ENCODE peak calls at places on chromosomes 5 and 9, in six cellular contexts. N is cardiac muscle cell; Q is activated naive CD8-positive, alpha-beta T cell treated with anti-CD3 and anti-CD28 coated beads for 36 hours; T is NCI-H460; B is nucleus accumbens; K is activated T-cell treated with anti-CD3 and anti-CD28 coated beads for 24 hours. V is an unnamed sample.

GRCh38 chr9:27179245-27179870 is 70.3 kb downstream of the TEK start:
- DNase-seq in N (no peak), Q (no peak), T (no peak), B (no peak), K (no peak), V (no peak)

GRCh38 chr9:126621056-126621918 is 7.6 kb downstream of the LMX1B start:
- DNase-seq in N (no peak), Q (no peak), T (no peak), B (no peak), K (no peak), V (no peak)

GRCh38 chr5:57102189-57102904 is 71.5 kb upstream of the GPBP1 start:
- DNase-seq in N (no peak), Q (no peak), T (no peak), B (no peak), K (no peak), V (no peak)

GRCh38 chr9:129494113-129494789 is 126.7 kb downstream of the C9orf50 start:
- DNase-seq in N (no peak), Q (no peak), T (no peak), B (no peak), K (no peak), V (no peak)

GRCh38 chr9:90815183-90815943 is 13.7 kb downstream of the SYK start:
- DNase-seq in N (peak), Q (no peak), T (no peak), B (no peak), K (peak), V (no peak)

GRCh38 chr5:78360674-78361225 is 333 bp downstream of the SCAMP1 start:
- DNase-seq in N (no peak), Q (peak), T (no peak), B (peak), K (peak), V (peak)

GRCh38 chr9:106890621-106891020 is 27.7 kb downstream of the ZNF462 start:
- DNase-seq in N (peak), Q (no peak), T (peak), B (no peak), K (no peak), V (no peak)

GRCh38 chr5:3104446-3105047 is 353.1 kb upstream of the IRX2 start:
- DNase-seq in N (no peak), Q (no peak), T (no peak), B (no peak), K (no peak), V (no peak)

GRCh38 chr9:125240649-125240999 is 519 bp downstream of the HSPA5 start:
- DNase-seq in N (peak), Q (no peak), T (no peak), B (no peak), K (peak), V (peak)

GRCh38 chr9:26131891-26132290 is 453.6 kb upstream of the TUSC1 start:
- DNase-seq in N (peak), Q (no peak), T (no peak), B (no peak), K (no peak), V (no peak)

GRCh38 chr5:140725799-140726471 is 25.7 kb downstream of the ZMAT2 start:
- DNase-seq in N (peak), Q (peak), T (peak), B (no peak), K (peak), V (peak)

V was measured in GM13976.